ENCODE peak calls at places on chromosomes 7 and 10, in five cellular contexts. O is iPS DF 6.9, R is pancreas, N is stomach, B is epithelial cell of esophagus. K is an unnamed sample.

GRCh38 chr10:119655566-119656001 is 4.4 kb downstream of the BAG3 start:
- DNase-seq in O (no peak), R (no peak), N (peak; percentile 33), B (peak; percentile 69), K (peak; percentile 74)

GRCh38 chr10:97185326-97186058 is at the start of gene SLIT1:
- DNase-seq in O (no peak), R (no peak), N (no peak), B (no peak), K (no peak)

GRCh38 chr7:147982307-147982706 is 608.3 kb upstream of the C7orf33 start:
- DNase-seq in O (no peak), R (no peak), N (no peak), B (no peak), K (no peak)

GRCh38 chr7:17340655-17341054 is 42.2 kb downstream of the AHR start:
- DNase-seq in O (no peak), R (no peak), N (no peak), B (no peak), K (no peak)

GRCh38 chr10:101565370-101565900 is 22.6 kb downstream of the POLL start:
- DNase-seq in O (no peak), R (peak; percentile 4), N (no peak), B (no peak), K (no peak)

GRCh38 chr10:85284778-85285397 is 956.5 kb downstream of the CCSER2 start:
- DNase-seq in O (no peak), R (no peak), N (no peak), B (no peak), K (no peak)

GRCh38 chr7:49229246-49229645 is 304.9 kb downstream of the CDC14C start:
- DNase-seq in O (no peak), R (no peak), N (no peak), B (peak; percentile 35), K (no peak)

GRCh38 chr7:55296070-55296469 is 69.1 kb upstream of the LANCL2 start:
- DNase-seq in O (no peak), R (no peak), N (no peak), B (no peak), K (peak; percentile 25)

GRCh38 chr10:13505040-13505680 is 23.7 kb downstream of the BEND7 start:
- DNase-seq in O (no peak), R (no peak), N (no peak), B (no peak), K (no peak)

GRCh38 chr10:99964791-99965190 is 45.0 kb downstream of the DNMBP start:
- DNase-seq in O (no peak), R (no peak), N (no peak), B (no peak), K (no peak)

GRCh38 chr7:23490357-23491131 is 20.3 kb upstream of the IGF2BP3 start:
- DNase-seq in O (no peak), R (peak; percentile 31), N (no peak), B (no peak), K (no peak)

GRCh38 chr10:124527996-124528395 is 66.4 kb downstream of the LHPP start:
- DNase-seq in O (no peak), R (no peak), N (no peak), B (no peak), K (no peak)

GRCh38 chr7:107951896-107952295 is 51.1 kb downstream of the LAMB1 start:
- DNase-seq in O (no peak), R (peak; percentile 43), N (no peak), B (no peak), K (no peak)

GRCh38 chr7:8913687-8914086 is 480.3 kb downstream of the NXPH1 start:
- DNase-seq in O (no peak), R (no peak), N (no peak), B (no peak), K (no peak)

GRCh38 chr10:24703700-24704099 is 20.0 kb downstream of the ARHGAP21 start:
- DNase-seq in O (no peak), R (no peak), N (no peak), B (no peak), K (no peak)

GRCh38 chr7:20449146-20449648 is 118.5 kb downstream of the ITGB8 start:
- DNase-seq in O (no peak), R (no peak), N (no peak), B (no peak), K (no peak)

GRCh38 chr10:112951349-112952281 is 1.6 kb downstream of the TCF7L2 start:
- DNase-seq in O (no peak), R (peak; percentile 59), N (peak; percentile 55), B (peak; percentile 83), K (peak; percentile 30)

GRCh38 chr10:14353291-14353913 is 22.7 kb upstream of the FRMD4A start:
- DNase-seq in O (no peak), R (no peak), N (no peak), B (no peak), K (no peak)

GRCh38 chr7:101970047-101970585 is 152.7 kb downstream of the CUX1 start:
- DNase-seq in O (no peak), R (no peak), N (no peak), B (no peak), K (no peak)

GRCh38 chr10:133156674-133157579 is 3.1 kb upstream of the KNDC1 start:
- DNase-seq in O (no peak), R (no peak), N (no peak), B (no peak), K (no peak)

GRCh38 chr7:33650828-33651227 is 254.5 kb upstream of the BMPER start:
- DNase-seq in O (no peak), R (no peak), N (no peak), B (no peak), K (no peak)

GRCh38 chr10:68049289-68050078 is 25.6 kb downstream of the HERC4 start:
- DNase-seq in O (no peak), R (no peak), N (no peak), B (no peak), K (no peak)

GRCh38 chr10:102777696-102778530 is 34.2 kb downstream of the WBP1L start:
- DNase-seq in O (no peak), R (no peak), N (no peak), B (no peak), K (peak; percentile 37)
- H3K4me3 ChIP-seq in O (no peak overlapping the region), R (no peak overlapping the region), N (no peak overlapping the region), B (no peak overlapping the region), K (no peak overlapping the region)

GRCh38 chr7:5396542-5396941 is 27.1 kb downstream of the TNRC18 start:
- DNase-seq in O (no peak), R (no peak), N (peak; percentile 52), B (peak; percentile 77), K (peak; percentile 78)
- H3K4me3 ChIP-seq in O (no peak overlapping the region), R (no peak overlapping the region), N (peak overlapping the region; percentile 39), B (peak overlapping the region; percentile 71), K (peak overlapping the region; percentile 97)

DNA sequence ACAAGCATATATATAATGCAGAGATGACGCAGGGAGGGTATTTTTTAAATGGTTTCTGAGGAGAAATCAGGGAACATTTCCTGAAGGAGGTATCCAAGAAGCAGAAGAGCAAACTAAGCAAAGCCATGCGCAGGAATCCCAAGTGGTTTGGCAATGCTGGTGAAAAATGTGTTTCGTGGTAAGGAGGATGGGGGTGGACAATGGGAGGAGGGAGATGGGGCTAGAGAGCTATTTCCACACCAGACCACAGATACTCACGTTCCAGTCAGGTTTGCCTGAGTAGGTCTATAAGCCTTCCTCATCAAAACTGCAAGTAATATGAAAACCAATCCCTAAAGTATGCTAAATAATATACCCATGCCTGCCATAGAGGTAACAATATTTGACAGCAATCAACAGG is 223.7 kb upstream of the MKLN1 start:
- DNase-seq in O (no peak), R (no peak), N (no peak), B (no peak), K (no peak)
- H3K4me3 ChIP-seq in O (no peak overlapping the region), R (no peak overlapping the region), N (peak overlapping the region; percentile 87), B (no peak overlapping the region), K (no peak overlapping the region)

GRCh38 chr10:29616542-29616941 is 18.2 kb downstream of the SVIL start:
- DNase-seq in O (no peak), R (no peak), N (no peak), B (no peak), K (no peak)

GRCh38 chr10:29618341-29619171 is 16.2 kb downstream of the SVIL start:
- DNase-seq in O (no peak), R (peak; percentile 43), N (no peak), B (peak; percentile 64), K (no peak)

GRCh38 chr10:29620112-29620690 is 14.6 kb downstream of the SVIL start:
- DNase-seq in O (no peak), R (no peak), N (no peak), B (no peak), K (no peak)

GRCh38 chr10:29619273-29619672 is 15.5 kb downstream of the SVIL start:
- DNase-seq in O (no peak), R (no peak), N (no peak), B (no peak), K (no peak)

DNA sequence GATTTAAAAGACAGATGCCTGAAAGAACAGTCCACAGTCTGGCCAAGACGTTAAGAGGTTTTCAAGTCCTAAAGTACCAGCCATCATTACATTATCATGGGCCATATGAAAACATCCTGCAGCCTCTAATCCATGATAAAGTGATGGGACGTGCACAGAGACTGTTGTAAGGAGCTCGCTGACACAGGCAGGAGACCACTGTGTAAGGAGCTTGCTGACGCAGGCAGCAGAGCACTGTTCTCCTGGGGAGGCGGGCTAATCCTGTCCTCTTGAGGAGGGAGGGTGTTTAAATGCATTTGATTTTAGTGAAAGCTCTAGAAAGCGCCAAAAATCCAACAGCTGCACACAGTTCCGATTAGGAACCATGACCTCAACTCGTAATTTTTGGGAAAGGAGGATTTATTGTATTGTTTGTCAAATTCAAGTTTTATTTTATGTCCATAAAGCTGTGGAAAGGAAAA is 16.9 kb downstream of the SVIL start:
- DNase-seq in O (no peak), R (no peak), N (no peak), B (no peak), K (no peak)
- H3K4me3 ChIP-seq in O (no peak overlapping the region), R (no peak overlapping the region), N (no peak overlapping the region), B (no peak overlapping the region), K (no peak overlapping the region)

GRCh38 chr7:112255388-112255720 is 48.9 kb downstream of the ZNF277 start:
- DNase-seq in O (no peak), R (no peak), N (no peak), B (no peak), K (peak; percentile 69)
- H3K4me3 ChIP-seq in O (no peak overlapping the region), R (no peak overlapping the region), N (no peak overlapping the region), B (no peak overlapping the region), K (no peak overlapping the region)

GRCh38 chr7:42233166-42233565 is 3.8 kb downstream of the GLI3 start:
- DNase-seq in O (no peak), R (no peak), N (no peak), B (no peak), K (no peak)

GRCh38 chr7:42233939-42234338 is 3.1 kb downstream of the GLI3 start:
- DNase-seq in O (no peak), R (no peak), N (no peak), B (peak; percentile 51), K (no peak)

GRCh38 chr7:42231043-42231442 is 6.0 kb downstream of the GLI3 start:
- DNase-seq in O (no peak), R (no peak), N (no peak), B (no peak), K (no peak)

GRCh38 chr7:42234736-42235135 is 2.3 kb downstream of the GLI3 start:
- DNase-seq in O (no peak), R (no peak), N (no peak), B (no peak), K (no peak)

GRCh38 chr7:42232275-42232674 is 4.7 kb downstream of the GLI3 start:
- DNase-seq in O (no peak), R (no peak), N (no peak), B (peak; percentile 94), K (no peak)
- H3K4me3 ChIP-seq in O (no peak overlapping the region), R (no peak overlapping the region), N (no peak overlapping the region), B (no peak overlapping the region), K (no peak overlapping the region)

K was measured in Jurkat, Clone E6-1.